ENCODE peak calls at places on chromosomes 16 and 17, in five cellular contexts. E, P, O, M and I are unnamed samples.

GRCh38 chr16:883781-884180 is 83.2 kb upstream of the GNG13 start:
- DNase-seq in E (no peak), P (no peak), O (no peak), M (no peak), I (no peak)

GRCh38 chr16:27311897-27312303 is 1.9 kb upstream of the IL4R start:
- DNase-seq in E (no peak), P (no peak), O (no peak), M (no peak), I (no peak)

GRCh38 chr16:17364319-17365210 is 106.2 kb downstream of the XYLT1 start:
- DNase-seq in E (no peak), P (no peak), O (no peak), M (peak; percentile 99), I (no peak)

GRCh38 chr17:21231533-21231932 is 17.6 kb upstream of the TMEM11 start:
- DNase-seq in E (no peak), P (no peak), O (no peak), M (no peak), I (no peak)

GRCh38 chr16:30054959-30055553 is 10.5 kb upstream of the ALDOA start:
- DNase-seq in E (peak; percentile 67), P (no peak), O (no peak), M (no peak), I (peak; percentile 84)

GRCh38 chr16:10682604-10683003 is 12.1 kb downstream of the TEKT5 start:
- DNase-seq in E (no peak), P (no peak), O (no peak), M (no peak), I (no peak)

GRCh38 chr16:28218109-28218508 is 6.3 kb upstream of the XPO6 start:
- DNase-seq in E (peak; percentile 39), P (peak; percentile 51), O (no peak), M (no peak), I (peak; percentile 61)

GRCh38 chr17:60129164-60129563 is 20.6 kb upstream of the CA4 start:
- DNase-seq in E (no peak), P (no peak), O (no peak), M (no peak), I (no peak)

GRCh38 chr16:77211880-77212735 is 12.9 kb downstream of the SYCE1L start:
- DNase-seq in E (no peak), P (no peak), O (no peak), M (no peak), I (peak; percentile 95)

GRCh38 chr16:19231881-19232280 is 53.6 kb upstream of the CLEC19A start:
- DNase-seq in E (no peak), P (no peak), O (no peak), M (no peak), I (no peak)

GRCh38 chr16:50050802-50051201 is 15.0 kb upstream of the HEATR3 start:
- DNase-seq in E (no peak), P (no peak), O (no peak), M (peak; percentile 4), I (no peak)

GRCh38 chr16:68470461-68471150 is 22.3 kb upstream of the SMPD3 start:
- DNase-seq in E (no peak), P (no peak), O (no peak), M (no peak), I (no peak)

GRCh38 chr17:50328360-50328759 is 17.6 kb upstream of the XYLT2 start:
- DNase-seq in E (no peak), P (no peak), O (no peak), M (no peak), I (no peak)

GRCh38 chr17:20059728-20060188 is 50.6 kb downstream of the SPECC1 start:
- DNase-seq in E (peak; percentile 87), P (no peak), O (no peak), M (no peak), I (no peak)

GRCh38 chr16:70702624-70703023 is 16.8 kb upstream of the MTSS2 start:
- DNase-seq in E (no peak), P (no peak), O (no peak), M (no peak), I (no peak)

GRCh38 chr16:89478576-89479221 is 11.7 kb downstream of the ANKRD11 start:
- DNase-seq in E (peak; percentile 75), P (no peak), O (no peak), M (no peak), I (no peak)

GRCh38 chr17:80869476-80869875 is 122.2 kb upstream of the CHMP6 start:
- DNase-seq in E (no peak), P (no peak), O (no peak), M (no peak), I (no peak)

GRCh38 chr16:58773870-58774269 is 39.8 kb upstream of the GOT2 start:
- DNase-seq in E (no peak), P (no peak), O (no peak), M (no peak), I (no peak)

GRCh38 chr17:48601184-48601527 is 3.6 kb downstream of the HOXB6 start:
- DNase-seq in E (no peak), P (no peak), O (no peak), M (no peak), I (no peak)

GRCh38 chr17:8742828-8743227 is 1.8 kb downstream of the CCDC42 start:
- DNase-seq in E (no peak), P (no peak), O (no peak), M (no peak), I (no peak)

GRCh38 chr17:39938140-39938869 is 10.8 kb downstream of the LRRC3C start:
- DNase-seq in E (no peak), P (no peak), O (no peak), M (no peak), I (no peak)

GRCh38 chr17:4711671-4712111 is 1.3 kb downstream of the ARRB2 start:
- DNase-seq in E (no peak), P (no peak), O (no peak), M (no peak), I (no peak)

GRCh38 chr16:88487124-88487432 is 34.0 kb downstream of the ZFPM1 start:
- DNase-seq in E (no peak), P (no peak), O (no peak), M (no peak), I (no peak)

GRCh38 chr16:70159355-70160348 is 13.9 kb upstream of the CLEC18C start:
- DNase-seq in E (peak; percentile 33), P (no peak), O (no peak), M (no peak), I (no peak)

GRCh38 chr17:47956818-47957590 is 679 bp downstream of the PRR15L start:
- DNase-seq in E (peak; percentile 64), P (no peak), O (no peak), M (no peak), I (no peak)

GRCh38 chr17:8326591-8327583 is 12.8 kb upstream of the ODF4 start:
- DNase-seq in E (no peak), P (no peak), O (no peak), M (no peak), I (no peak)

GRCh38 chr16:3971261-3971660 is 90.7 kb upstream of the CREBBP start:
- DNase-seq in E (peak; percentile 61), P (peak; percentile 89), O (no peak), M (no peak), I (no peak)

GRCh38 chr17:17206149-17206912 is at the start of gene PLD6:
- DNase-seq in E (peak; percentile 61), P (peak; percentile 33), O (peak; percentile 52), M (peak; percentile 42), I (peak; percentile 95)

GRCh38 chr17:67566656-67567055 is 151.1 kb upstream of the NOL11 start:
- DNase-seq in E (no peak), P (no peak), O (no peak), M (no peak), I (no peak)
- TF ChIP-seq CTCF in E (no peak), P (no peak), O (no peak), M (no peak), I (no peak)

GRCh38 chr16:54060599-54061355 is 225.8 kb downstream of the IRX3 start:
- DNase-seq in E (no peak), P (no peak), O (no peak), M (no peak), I (no peak)

GRCh38 chr16:54061454-54061853 is 225.1 kb downstream of the IRX3 start:
- DNase-seq in E (no peak), P (no peak), O (no peak), M (no peak), I (no peak)

GRCh38 chr16:54062361-54063346 is 223.9 kb downstream of the IRX3 start:
- DNase-seq in E (no peak), P (no peak), O (no peak), M (no peak), I (peak; percentile 14)

GRCh38 chr16:54056921-54057320 is 229.7 kb downstream of the IRX3 start:
- DNase-seq in E (no peak), P (no peak), O (no peak), M (no peak), I (no peak)

DNA sequence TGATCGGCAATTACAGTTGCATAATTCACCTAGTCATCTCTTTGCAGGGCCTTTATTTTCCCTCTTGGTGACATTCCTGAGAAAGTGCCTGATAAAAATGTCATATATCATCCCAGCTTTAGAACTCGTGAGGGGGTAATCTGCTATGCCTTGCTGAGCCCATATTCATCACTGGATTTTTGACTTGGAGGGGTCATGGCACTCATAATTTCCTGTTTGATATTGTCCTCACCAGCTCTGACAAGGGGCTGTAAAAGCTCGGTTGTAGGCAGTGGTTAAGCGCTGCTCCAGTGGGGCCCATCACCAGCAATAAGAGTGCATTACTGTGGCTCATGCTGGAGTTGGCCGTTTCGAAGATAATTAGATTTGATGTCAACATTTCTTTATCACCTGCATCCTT is 227.3 kb downstream of the IRX3 start:
- DNase-seq in E (no peak), P (no peak), O (no peak), M (no peak), I (no peak)
- TF ChIP-seq CTCF in E (no peak), P (no peak), O (no peak), M (no peak), I (no peak)

DNA sequence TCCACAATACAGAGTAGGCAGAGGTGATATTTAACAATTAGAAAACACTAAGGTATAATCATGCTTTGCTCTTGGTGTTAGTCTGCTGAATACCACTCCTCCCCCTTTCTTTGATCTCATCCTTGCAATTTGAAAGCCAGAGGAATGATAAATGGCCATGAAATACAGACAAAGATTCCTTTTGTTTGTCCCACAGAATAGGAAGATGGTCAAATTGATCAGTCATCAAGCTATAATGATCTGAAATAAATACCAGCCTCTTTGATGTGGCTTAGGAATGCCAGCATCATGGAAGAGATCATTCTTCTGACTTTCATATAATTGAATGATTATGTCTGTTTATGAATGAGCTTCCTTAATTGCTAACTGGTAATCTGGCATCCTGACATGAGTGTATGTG is 1541.7 kb upstream of the CDH8 start:
- DNase-seq in E (no peak), P (no peak), O (no peak), M (no peak), I (no peak)
- TF ChIP-seq CTCF in E (no peak), P (no peak), O (no peak), M (no peak), I (no peak)

GRCh38 chr17:45663772-45664171 is 120.3 kb upstream of the CRHR1 start:
- DNase-seq in E (no peak), P (no peak), O (no peak), M (no peak), I (no peak)
- TF ChIP-seq CTCF in E (no peak), P (no peak), O (no peak), M (no peak), I (peak; percentile 48)

DNA sequence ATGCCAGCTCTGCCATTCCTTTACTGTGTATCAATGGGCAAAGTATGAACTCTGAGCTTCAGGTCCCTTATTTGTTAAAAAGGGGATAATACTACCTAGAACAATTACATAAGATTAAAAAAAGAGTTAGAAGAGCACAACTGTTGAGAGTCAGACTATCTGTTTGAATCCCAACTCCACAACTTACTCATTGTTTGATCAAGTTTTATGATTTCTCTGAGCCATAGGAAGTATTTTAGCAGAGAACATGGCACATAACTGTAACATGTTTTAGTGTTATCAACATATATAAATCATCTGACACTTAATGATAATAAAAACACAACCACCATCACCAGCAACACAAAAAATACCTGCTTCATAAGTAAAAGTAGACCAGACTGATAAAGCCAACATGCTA is 421.3 kb downstream of the ZFHX3 start:
- DNase-seq in E (no peak), P (no peak), O (no peak), M (no peak), I (no peak)
- TF ChIP-seq CTCF in E (no peak), P (no peak), O (no peak), M (no peak), I (no peak)